ENCODE peak calls at places on chromosome 19, in eight cellular contexts. J, E, S, N, U, B, P and T are unnamed samples.

GRCh38 chr19:35571406-35571965 is 8.0 kb upstream of the ATP4A start:
- DNase-seq in E (no peak), U (no peak), B (no peak), S (no peak), J (no peak), P (no peak), N (no peak), T (no peak)

GRCh38 chr19:45103625-45104319 is 10.8 kb downstream of the PPP1R37 start:
- DNase-seq in E (no peak), N (no peak), S (no peak), B (no peak), P (no peak), J (no peak), U (no peak), T (no peak)

GRCh38 chr19:12567951-12568350 is 16.7 kb upstream of the ZNF564 start:
- DNase-seq in S (no peak), E (no peak), B (no peak), J (no peak), P (peak), U (no peak), N (no peak), T (no peak)

GRCh38 chr19:40313229-40313983 is 28.3 kb upstream of the AKT2 start:
- DNase-seq in E (no peak), U (no peak), J (no peak), B (no peak), N (no peak), S (no peak), P (no peak), T (no peak)

GRCh38 chr19:12884926-12885748 is 1.9 kb downstream of the KLF1 start:
- DNase-seq in U (peak), S (peak), B (peak), N (no peak), E (peak), P (peak), J (peak), T (peak)

GRCh38 chr19:16472992-16473391 is 1.2 kb upstream of the EPS15L1 start:
- DNase-seq in E (no peak), B (no peak), J (no peak), U (no peak), P (no peak), S (no peak), N (no peak), T (no peak)

GRCh38 chr19:38304352-38304865 is 358 bp downstream of the C19orf33 start:
- DNase-seq in J (no peak), P (no peak), N (no peak), B (no peak), S (no peak), E (no peak), U (no peak), T (no peak)

GRCh38 chr19:18304194-18304495 is 18.7 kb downstream of the LSM4 start:
- DNase-seq in N (no peak), S (no peak), B (no peak), E (no peak), J (no peak), P (no peak), U (no peak), T (no peak)

GRCh38 chr19:45824041-45824471 is 8.9 kb upstream of the RSPH6A start:
- DNase-seq in B (peak), U (no peak), N (no peak), J (no peak), P (no peak), E (no peak), S (no peak), T (no peak)

GRCh38 chr19:18831524-18832330 is at the start of gene UPF1:
- DNase-seq in N (peak), S (peak), U (peak), P (peak), E (peak), J (peak), B (peak), T (peak)

GRCh38 chr19:7914099-7914498 is 531 bp upstream of the TGFBR3L start:
- DNase-seq in P (no peak), N (no peak), B (no peak), S (no peak), E (no peak), J (no peak), U (no peak), T (no peak)

GRCh38 chr19:10237702-10238101 is 6.6 kb upstream of the S1PR2 start:
- DNase-seq in J (no peak), B (no peak), U (no peak), S (no peak), N (no peak), E (no peak), P (no peak), T (no peak)

GRCh38 chr19:31316201-31316951 is 32.9 kb downstream of the TSHZ3 start:
- DNase-seq in E (no peak), B (peak), N (peak), J (no peak), S (no peak), P (peak), U (no peak), T (no peak)

GRCh38 chr19:35856546-35857149 is at the start of gene KIRREL2:
- DNase-seq in B (no peak), J (no peak), P (no peak), N (no peak), U (no peak), S (peak), E (peak), T (no peak)

GRCh38 chr19:31054430-31054829 is 294.8 kb downstream of the TSHZ3 start:
- DNase-seq in J (peak), P (peak), B (no peak), S (peak), N (peak), U (peak), E (no peak), T (peak)

GRCh38 chr19:32558607-32559228 is 22.3 kb upstream of the PDCD5 start:
- DNase-seq in B (no peak), S (no peak), U (no peak), N (no peak), J (no peak), E (no peak), P (no peak), T (no peak)

GRCh38 chr19:33799507-33799906 is 2.8 kb downstream of the KCTD15 start:
- DNase-seq in P (no peak), S (no peak), B (no peak), U (no peak), J (no peak), E (no peak), N (no peak), T (no peak)

GRCh38 chr19:33304760-33305647 is 2.7 kb upstream of the CEBPA start:
- DNase-seq in E (peak), U (no peak), N (no peak), B (no peak), P (no peak), S (no peak), J (no peak), T (no peak)